ENCODE peak calls at places on chromosomes 12 and 14, in nine cellular contexts. G, P, L, Y, F, M, T, I and H are unnamed samples.

GRCh38 chr12:53217930-53218307 is 10.9 kb upstream of the ITGB7 start:
- DNase-seq in F (no peak), T (no peak), L (no peak), G (no peak), Y (no peak), M (no peak), I (peak), P (no peak), H (no peak)

GRCh38 chr12:52191841-52192791 is at the start of gene KRT80:
- DNase-seq in F (peak), Y (no peak), T (peak), P (peak), I (peak), L (no peak), G (no peak), M (no peak), H (peak)

GRCh38 chr12:57603758-57604453 is 718 bp upstream of the DTX3 start:
- DNase-seq in I (no peak), Y (no peak), T (no peak), G (no peak), M (no peak), F (no peak), P (peak), L (no peak), H (peak)

GRCh38 chr14:58060077-58060476 is 91.9 kb downstream of the ARMH4 start:
- DNase-seq in G (no peak), Y (no peak), L (no peak), P (no peak), T (no peak), M (no peak), I (no peak), F (no peak), H (no peak)

GRCh38 chr12:63882844-63883243 is 38.3 kb downstream of the SRGAP1 start:
- DNase-seq in L (no peak), M (no peak), T (peak), P (no peak), Y (no peak), G (no peak), F (no peak), I (no peak), H (peak)

GRCh38 chr12:92142251-92142896 is 3.3 kb downstream of the BTG1 start:
- DNase-seq in P (no peak), Y (no peak), T (no peak), F (no peak), M (no peak), G (no peak), L (no peak), I (no peak), H (no peak)

GRCh38 chr12:33223956-33224355 is 215.7 kb downstream of the SYT10 start:
- DNase-seq in F (no peak), Y (no peak), G (no peak), P (no peak), I (no peak), L (no peak), T (no peak), M (no peak), H (no peak)

GRCh38 chr12:38823743-38824142 is 81.6 kb downstream of the CPNE8 start:
- DNase-seq in F (no peak), P (no peak), T (no peak), L (no peak), I (no peak), G (no peak), Y (no peak), M (no peak), H (no peak)

GRCh38 chr12:57148469-57149308 is 1.3 kb upstream of the LRP1-AS start:
- DNase-seq in P (no peak), L (no peak), G (no peak), M (no peak), F (no peak), Y (no peak), I (no peak), T (no peak), H (no peak)

GRCh38 chr12:50103767-50104321 is at the start of gene GPD1:
- DNase-seq in T (peak), G (no peak), F (no peak), M (no peak), Y (no peak), L (no peak), I (peak), P (peak), H (peak)

GRCh38 chr14:87108726-87109125 is 884.3 kb downstream of the GALC start:
- DNase-seq in Y (no peak), L (no peak), T (peak), G (no peak), I (no peak), P (peak), M (no peak), F (no peak), H (peak)

GRCh38 chr14:62117718-62118164 is 355.5 kb downstream of the SNAPC1 start:
- DNase-seq in F (no peak), G (no peak), I (no peak), Y (no peak), M (no peak), T (no peak), L (no peak), P (no peak), H (no peak)

GRCh38 chr12:109740694-109741245 is 27.1 kb downstream of the FAM222A start:
- DNase-seq in F (no peak), I (peak), G (no peak), T (no peak), M (no peak), Y (no peak), P (no peak), L (no peak), H (no peak)

GRCh38 chr14:65927871-65928270 is 515.3 kb downstream of the FUT8 start:
- DNase-seq in L (no peak), Y (peak), T (no peak), M (no peak), P (no peak), G (no peak), I (no peak), F (peak), H (no peak)